ENCODE peak calls at places on chromosomes 13 and 19, in five cellular contexts. N is heart left ventricle, V is cardiac muscle cell, P is pancreas, E is tibial nerve. D is an unnamed sample.

GRCh38 chr13:24123761-24124160 is 36.8 kb upstream of the SPATA13 start:
- DNase-seq in N (no peak), V (no peak), P (no peak), E (no peak), D (no peak)

GRCh38 chr13:50955807-50956206 is 46.2 kb downstream of the RNASEH2B start:
- DNase-seq in N (no peak), V (no peak), P (no peak), E (no peak), D (no peak)

GRCh38 chr19:43619262-43620060 is at the start of gene ZNF428:
- DNase-seq in N (peak; percentile 91), V (peak; percentile 93), P (peak; percentile 80), E (peak; percentile 66), D (peak; percentile 83)

GRCh38 chr13:40384976-40385857 is 281.2 kb downstream of the FOXO1 start:
- DNase-seq in N (no peak), V (no peak), P (no peak), E (no peak), D (peak; percentile 97)

GRCh38 chr13:79782541-79783216 is 301.7 kb downstream of the NDFIP2 start:
- DNase-seq in N (peak; percentile 82), V (peak; percentile 93), P (peak; percentile 63), E (peak; percentile 23), D (peak; percentile 82)

GRCh38 chr13:59358014-59358413 is 805.7 kb downstream of the DIAPH3 start:
- DNase-seq in N (no peak), V (no peak), P (peak; percentile 30), E (no peak), D (no peak)

GRCh38 chr13:106597759-106598395 is 29.9 kb upstream of the ARGLU1 start:
- DNase-seq in N (no peak), V (no peak), P (no peak), E (no peak), D (no peak)

GRCh38 chr19:1221141-1221903 is 15.7 kb downstream of the STK11 start:
- DNase-seq in N (peak; percentile 86), V (peak; percentile 67), P (peak; percentile 71), E (peak; percentile 51), D (no peak)

GRCh38 chr13:27975579-27976361 is 6.7 kb upstream of the CDX2 start:
- DNase-seq in N (no peak), V (no peak), P (no peak), E (no peak), D (no peak)

GRCh38 chr13:54742984-54743383 is 1714.4 kb downstream of the OLFM4 start:
- DNase-seq in N (no peak), V (no peak), P (no peak), E (no peak), D (no peak)

GRCh38 chr19:18865973-18866799 is 29.8 kb downstream of the CERS1 start:
- DNase-seq in N (peak; percentile 53), V (peak; percentile 68), P (no peak), E (peak; percentile 36), D (no peak)

GRCh38 chr19:46716013-46716671 is 772 bp downstream of the PRKD2 start:
- DNase-seq in N (no peak), V (peak; percentile 20), P (no peak), E (no peak), D (no peak)

GRCh38 chr19:33133438-33134031 is 1.6 kb downstream of the WDR88 start:
- DNase-seq in N (no peak), V (peak; percentile 42), P (peak; percentile 17), E (no peak), D (no peak)

GRCh38 chr13:94858856-94859811 is 146.8 kb upstream of the SOX21 start:
- DNase-seq in N (peak; percentile 63), V (peak; percentile 87), P (peak; percentile 24), E (peak; percentile 33), D (no peak)

GRCh38 chr13:39945226-39945625 is 289.8 kb downstream of the COG6 start:
- DNase-seq in N (no peak), V (no peak), P (no peak), E (no peak), D (no peak)

GRCh38 chr13:66492479-66492878 is 737.7 kb downstream of the PCDH9 start:
- DNase-seq in N (no peak), V (no peak), P (no peak), E (no peak), D (no peak)

GRCh38 chr13:75829874-75830273 is 193.7 kb downstream of the LMO7 start:
- DNase-seq in N (no peak), V (no peak), P (no peak), E (no peak), D (no peak)

GRCh38 chr13:113863511-113864302 is at the start of gene GAS6:
- DNase-seq in N (peak; percentile 77), V (peak; percentile 31), P (peak; percentile 60), E (no peak), D (no peak)

GRCh38 chr13:41568990-41569387 is 111.6 kb downstream of the RGCC start:
- DNase-seq in N (no peak), V (peak; percentile 71), P (no peak), E (no peak), D (no peak)

GRCh38 chr19:13118424-13119193 is 545 bp downstream of the NACC1 start:
- DNase-seq in N (peak; percentile 55), V (peak; percentile 64), P (peak; percentile 51), E (no peak), D (no peak)

GRCh38 chr13:48235814-48236135 is 2.8 kb downstream of the ITM2B start:
- DNase-seq in N (no peak), V (no peak), P (no peak), E (no peak), D (no peak)

GRCh38 chr19:17327654-17328516 is 6.8 kb downstream of the ANO8 start:
- DNase-seq in N (no peak), V (peak; percentile 83), P (peak; percentile 63), E (no peak), D (no peak)

GRCh38 chr13:50713849-50714248 is 129.6 kb downstream of the DLEU7 start:
- DNase-seq in N (no peak), V (peak; percentile 91), P (no peak), E (no peak), D (no peak)

GRCh38 chr13:36432106-36432544 is at the start of gene CCNA1:
- DNase-seq in N (no peak), V (peak; percentile 25), P (no peak), E (no peak), D (no peak)

GRCh38 chr19:18362934-18363542 is 22.6 kb downstream of the PGPEP1 start:
- DNase-seq in N (no peak), V (peak; percentile 38), P (no peak), E (no peak), D (no peak)

GRCh38 chr19:19997656-19998268 is 41.5 kb downstream of the ZNF682 start:
- DNase-seq in N (no peak), V (no peak), P (peak; percentile 15), E (no peak), D (no peak)

GRCh38 chr13:80408270-80408669 is 67.3 kb upstream of the SPRY2 start:
- DNase-seq in N (no peak), V (no peak), P (no peak), E (no peak), D (no peak)

GRCh38 chr19:31338069-31338767 is 11.0 kb downstream of the TSHZ3 start:
- DNase-seq in N (peak; percentile 69), V (peak; percentile 94), P (no peak), E (no peak), D (no peak)

GRCh38 chr13:100039740-100040139 is 49.2 kb upstream of the PCCA start:
- DNase-seq in N (no peak), V (no peak), P (no peak), E (no peak), D (peak; percentile 10)

GRCh38 chr19:39401549-39402416 is 4.9 kb upstream of the ZFP36 start:
- DNase-seq in N (peak; percentile 41), V (peak; percentile 66), P (no peak), E (no peak), D (no peak)
- H3K4me3 ChIP-seq in N (peak overlapping the region; percentile 67), V (peak overlapping the region; percentile 29), P (peak overlapping the region; percentile 40), E (peak overlapping the region; percentile 56), D (peak overlapping the region; percentile 53)

GRCh38 chr19:38880076-38880881 is 2.2 kb upstream of the RINL start:
- DNase-seq in N (peak; percentile 17), V (no peak), P (no peak), E (no peak), D (no peak)

GRCh38 chr19:38879400-38879751 is 1.3 kb upstream of the RINL start:
- DNase-seq in N (peak; percentile 14), V (no peak), P (no peak), E (no peak), D (no peak)

GRCh38 chr19:38880882-38881609 is 3.0 kb upstream of the RINL start:
- DNase-seq in N (peak; percentile 18), V (no peak), P (no peak), E (no peak), D (no peak)

GRCh38 chr19:38877781-38878574 is at the start of gene RINL:
- DNase-seq in N (peak; percentile 32), V (no peak), P (no peak), E (no peak), D (no peak)

GRCh38 chr19:38878575-38879399 is 712 bp upstream of the RINL start:
- DNase-seq in N (peak; percentile 19), V (no peak), P (no peak), E (no peak), D (no peak)
- TF ChIP-seq CTCF in N (no peak), V (no peak), P (no peak), E (no peak), D (no peak)

GRCh38 chr19:48448563-48448962 is 2.8 kb downstream of the GRWD1 start:
- DNase-seq in N (no peak), V (no peak), P (no peak), E (no peak), D (no peak)

GRCh38 chr19:48445606-48446481 is at the start of gene GRWD1:
- DNase-seq in N (peak; percentile 93), V (peak; percentile 97), P (peak; percentile 91), E (peak; percentile 79), D (peak; percentile 89)

GRCh38 chr19:48445256-48445605 is 552 bp upstream of the GRWD1 start:
- DNase-seq in N (no peak), V (peak; percentile 96), P (no peak), E (no peak), D (peak; percentile 77)

GRCh38 chr19:48444933-48445194 is 919 bp upstream of the GRWD1 start:
- DNase-seq in N (no peak), V (peak; percentile 10), P (no peak), E (no peak), D (no peak)

GRCh38 chr19:48446579-48446978 is 796 bp downstream of the GRWD1 start:
- DNase-seq in N (no peak), V (no peak), P (no peak), E (no peak), D (no peak)
- H3K4me3 ChIP-seq in N (peak overlapping the region; percentile 92), V (peak overlapping the region; percentile 82), P (peak overlapping the region; percentile 92), E (peak overlapping the region; percentile 79), D (peak overlapping the region; percentile 96)

DNA sequence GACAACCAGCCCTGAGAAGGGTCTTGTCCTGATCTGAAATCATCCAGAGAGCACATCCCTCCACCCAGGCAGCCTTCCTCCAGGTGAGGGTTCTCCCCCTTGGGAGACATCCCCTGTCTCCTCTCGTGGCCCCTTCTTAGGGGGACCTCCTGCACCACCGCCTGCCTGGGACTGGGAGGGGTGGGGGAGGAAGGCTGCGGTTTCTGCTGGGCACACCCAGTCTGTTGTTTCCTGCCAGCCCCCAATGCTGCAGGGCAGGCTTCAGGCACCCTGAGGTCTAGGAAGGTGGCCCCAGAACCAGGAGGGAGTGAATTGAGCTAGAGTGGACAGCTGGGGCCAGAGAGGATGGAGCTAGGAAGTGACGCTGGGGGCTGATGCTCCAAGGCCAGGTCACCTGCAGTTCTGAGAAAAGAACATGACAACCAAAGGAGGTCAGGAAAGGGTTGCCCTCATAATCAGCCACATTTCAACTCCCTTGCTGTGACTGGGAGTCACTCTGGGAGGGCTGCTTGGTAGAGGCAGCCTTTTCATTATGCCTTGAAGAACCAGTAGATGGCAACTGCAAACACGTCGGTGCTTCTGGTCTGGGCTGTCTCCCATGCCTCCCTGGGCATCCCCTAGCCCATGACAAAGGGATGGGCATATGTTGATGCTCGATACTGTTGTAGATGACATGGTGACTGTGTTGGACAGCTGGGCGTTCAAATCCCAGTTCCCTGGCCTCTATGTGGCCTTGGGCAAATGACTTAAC is 1.4 kb downstream of the ARHGEF18 start:
- DNase-seq in N (no peak), V (no peak), P (no peak), E (no peak), D (no peak)
- TF ChIP-seq CTCF in N (no peak), V (no peak), P (no peak), E (no peak), D (no peak)

D was measured in retinal pigment epithelial cell.